ENCODE peak calls at places on chromosomes 11 and 22, in five cellular contexts. N is activated T-cell treated with anti-CD3 and anti-CD28 coated beads for 24 hours, S is ACHN, L is IMR-90, O is OCI-LY7. Q is an unnamed sample.

GRCh38 chr11:12888525-12889158 is 120.5 kb upstream of the RASSF10 start:
- DNase-seq in S (peak), L (peak), N (peak), O (peak), Q (peak)

GRCh38 chr11:62709262-62710000 is 2.0 kb downstream of the GNG3 start:
- DNase-seq in L (peak), S (peak), O (peak), N (peak), Q (peak)

GRCh38 chr11:124069429-124070401 is 28.6 kb upstream of the OR10G7 start:
- DNase-seq in S (peak), N (no peak), O (peak), L (peak), Q (no peak)

GRCh38 chr22:43419371-43420080 is 7.7 kb downstream of the MPPED1 start:
- DNase-seq in N (no peak), O (no peak), L (no peak), S (no peak), Q (no peak)

GRCh38 chr22:32509045-32509444 is 34.4 kb downstream of the FBXO7 start:
- DNase-seq in S (no peak), L (no peak), N (no peak), O (no peak), Q (no peak)

GRCh38 chr22:20239063-20239950 is 28.8 kb downstream of the RTN4R start:
- DNase-seq in L (peak), N (no peak), O (no peak), S (no peak), Q (no peak)

GRCh38 chr11:71070490-71071455 is 181.6 kb downstream of the SHANK2 start:
- DNase-seq in L (no peak), N (no peak), S (no peak), O (no peak), Q (no peak)

GRCh38 chr22:26324150-26324549 is 104.9 kb upstream of the ASPHD2 start:
- DNase-seq in N (no peak), L (no peak), O (no peak), S (no peak), Q (no peak)

GRCh38 chr11:107197932-107198331 is 179.7 kb upstream of the GUCY1A2 start:
- DNase-seq in L (no peak), O (no peak), S (no peak), N (no peak), Q (no peak)

GRCh38 chr11:60164550-60165075 is 18.3 kb downstream of the MS4A6A start:
- DNase-seq in L (no peak), S (no peak), N (no peak), O (no peak), Q (no peak)

GRCh38 chr22:20192293-20192971 is 41.6 kb upstream of the CCDC188 start:
- DNase-seq in N (no peak), L (no peak), O (no peak), S (no peak), Q (no peak)

GRCh38 chr11:70141490-70142014 is 61.5 kb upstream of the FADD start:
- DNase-seq in L (no peak), N (no peak), O (no peak), S (no peak), Q (no peak)

GRCh38 chr22:24758164-24758799 is 16.2 kb downstream of the PIWIL3 start:
- DNase-seq in L (peak), O (peak), S (peak), N (peak), Q (no peak)

GRCh38 chr11:2211113-2211971 is 39.7 kb upstream of the TH start:
- DNase-seq in O (no peak), S (no peak), N (no peak), L (no peak), Q (no peak)

GRCh38 chr11:61961570-61962212 is 5.7 kb downstream of the FTH1 start:
- DNase-seq in L (no peak), N (no peak), O (no peak), S (peak), Q (peak)